ENCODE peak calls at places on chromosomes 6 and 20, in six cellular contexts. One of them, this sample, is unnamed.
A peak's percentile ranks its signal among the peaks of the same experiment; 100 is the strongest.

GRCh38 chr20:59428441-59429205 is 128.2 kb downstream of the EDN3 start:
- DNase-seq in type B pancreatic cell: no peak
- DNase-seq in HT1080: no peak
- DNase-seq in mesenchymal stem cell: no peak
- DNase-seq in H4: peak; percentile 45
- DNase-seq in activated naive CD8-positive, alpha-beta T cell treated with anti-CD3 and anti-CD28 coated beads, Interleukin-2, amount 50 U/mL, for 24 hours: no peak
- DNase-seq in this sample: no peak

GRCh38 chr20:61263938-61264337 is 11.9 kb downstream of the CDH4 start:
- DNase-seq in type B pancreatic cell: no peak
- DNase-seq in HT1080: no peak
- DNase-seq in mesenchymal stem cell: no peak
- DNase-seq in H4: no peak
- DNase-seq in activated naive CD8-positive, alpha-beta T cell treated with anti-CD3 and anti-CD28 coated beads, Interleukin-2, amount 50 U/mL, for 24 hours: no peak
- DNase-seq in this sample: no peak

GRCh38 chr20:61434361-61434781 is 182.3 kb downstream of the CDH4 start:
- DNase-seq in type B pancreatic cell: no peak
- DNase-seq in HT1080: no peak
- DNase-seq in mesenchymal stem cell: peak; percentile 28
- DNase-seq in H4: no peak
- DNase-seq in activated naive CD8-positive, alpha-beta T cell treated with anti-CD3 and anti-CD28 coated beads, Interleukin-2, amount 50 U/mL, for 24 hours: no peak
- DNase-seq in this sample: no peak

GRCh38 chr20:56940466-56940865 is 311.4 kb downstream of the TFAP2C start:
- DNase-seq in type B pancreatic cell: no peak
- DNase-seq in HT1080: no peak
- DNase-seq in mesenchymal stem cell: no peak
- DNase-seq in H4: no peak
- DNase-seq in activated naive CD8-positive, alpha-beta T cell treated with anti-CD3 and anti-CD28 coated beads, Interleukin-2, amount 50 U/mL, for 24 hours: no peak
- DNase-seq in this sample: no peak

GRCh38 chr20:51641866-51642265 is 99.3 kb upstream of the NFATC2 start:
- DNase-seq in type B pancreatic cell: no peak
- DNase-seq in HT1080: no peak
- DNase-seq in mesenchymal stem cell: no peak
- DNase-seq in H4: no peak
- DNase-seq in activated naive CD8-positive, alpha-beta T cell treated with anti-CD3 and anti-CD28 coated beads, Interleukin-2, amount 50 U/mL, for 24 hours: no peak
- DNase-seq in this sample: no peak

GRCh38 chr6:127765949-127766348 is 134.9 kb downstream of the THEMIS start:
- DNase-seq in type B pancreatic cell: no peak
- DNase-seq in HT1080: no peak
- DNase-seq in mesenchymal stem cell: no peak
- DNase-seq in H4: no peak
- DNase-seq in activated naive CD8-positive, alpha-beta T cell treated with anti-CD3 and anti-CD28 coated beads, Interleukin-2, amount 50 U/mL, for 24 hours: no peak
- DNase-seq in this sample: no peak

GRCh38 chr6:127120109-127120786 is 1.8 kb downstream of the RSPO3 start:
- DNase-seq in type B pancreatic cell: peak; percentile 73
- DNase-seq in HT1080: no peak
- DNase-seq in mesenchymal stem cell: no peak
- DNase-seq in H4: no peak
- DNase-seq in activated naive CD8-positive, alpha-beta T cell treated with anti-CD3 and anti-CD28 coated beads, Interleukin-2, amount 50 U/mL, for 24 hours: peak; percentile 1
- DNase-seq in this sample: no peak

GRCh38 chr6:133467231-133467981 is 226.2 kb downstream of the EYA4 start:
- DNase-seq in type B pancreatic cell: no peak
- DNase-seq in HT1080: no peak
- DNase-seq in mesenchymal stem cell: no peak
- DNase-seq in H4: no peak
- DNase-seq in activated naive CD8-positive, alpha-beta T cell treated with anti-CD3 and anti-CD28 coated beads, Interleukin-2, amount 50 U/mL, for 24 hours: no peak
- DNase-seq in this sample: no peak

GRCh38 chr20:10763117-10763516 is 89.3 kb upstream of the JAG1 start:
- DNase-seq in type B pancreatic cell: no peak
- DNase-seq in HT1080: no peak
- DNase-seq in mesenchymal stem cell: peak; percentile 17
- DNase-seq in H4: no peak
- DNase-seq in activated naive CD8-positive, alpha-beta T cell treated with anti-CD3 and anti-CD28 coated beads, Interleukin-2, amount 50 U/mL, for 24 hours: no peak
- DNase-seq in this sample: no peak

GRCh38 chr20:63381781-63382431 is 20.8 kb upstream of the CHRNA4 start:
- DNase-seq in type B pancreatic cell: no peak
- DNase-seq in HT1080: no peak
- DNase-seq in mesenchymal stem cell: peak; percentile 3
- DNase-seq in H4: no peak
- DNase-seq in activated naive CD8-positive, alpha-beta T cell treated with anti-CD3 and anti-CD28 coated beads, Interleukin-2, amount 50 U/mL, for 24 hours: peak; percentile 48
- DNase-seq in this sample: peak; percentile 36

GRCh38 chr6:53985361-53985760 is 125.9 kb upstream of the MLIP start:
- DNase-seq in type B pancreatic cell: no peak
- DNase-seq in HT1080: no peak
- DNase-seq in mesenchymal stem cell: no peak
- DNase-seq in H4: no peak
- DNase-seq in activated naive CD8-positive, alpha-beta T cell treated with anti-CD3 and anti-CD28 coated beads, Interleukin-2, amount 50 U/mL, for 24 hours: no peak
- DNase-seq in this sample: no peak

GRCh38 chr6:143999406-143999805 is 8.7 kb downstream of the PLAGL1 start:
- DNase-seq in type B pancreatic cell: no peak
- DNase-seq in HT1080: no peak
- DNase-seq in mesenchymal stem cell: no peak
- DNase-seq in H4: no peak
- DNase-seq in activated naive CD8-positive, alpha-beta T cell treated with anti-CD3 and anti-CD28 coated beads, Interleukin-2, amount 50 U/mL, for 24 hours: no peak
- DNase-seq in this sample: no peak

GRCh38 chr6:36769676-36770499 is 69.4 kb downstream of the CPNE5 start:
- DNase-seq in type B pancreatic cell: no peak
- DNase-seq in HT1080: peak; percentile 89
- DNase-seq in mesenchymal stem cell: peak; percentile 41
- DNase-seq in H4: peak; percentile 76
- DNase-seq in activated naive CD8-positive, alpha-beta T cell treated with anti-CD3 and anti-CD28 coated beads, Interleukin-2, amount 50 U/mL, for 24 hours: peak; percentile 44
- DNase-seq in this sample: no peak

GRCh38 chr20:54068495-54068894 is 1.9 kb downstream of the BCAS1 start:
- DNase-seq in type B pancreatic cell: no peak
- DNase-seq in HT1080: no peak
- DNase-seq in mesenchymal stem cell: no peak
- DNase-seq in H4: no peak
- DNase-seq in activated naive CD8-positive, alpha-beta T cell treated with anti-CD3 and anti-CD28 coated beads, Interleukin-2, amount 50 U/mL, for 24 hours: no peak
- DNase-seq in this sample: no peak

GRCh38 chr6:15248451-15249370 is 2.8 kb downstream of the JARID2 start:
- DNase-seq in type B pancreatic cell: peak; percentile 93
- DNase-seq in HT1080: peak; percentile 79
- DNase-seq in mesenchymal stem cell: peak; percentile 98
- DNase-seq in H4: peak; percentile 96
- DNase-seq in activated naive CD8-positive, alpha-beta T cell treated with anti-CD3 and anti-CD28 coated beads, Interleukin-2, amount 50 U/mL, for 24 hours: peak; percentile 95
- DNase-seq in this sample: peak; percentile 98

GRCh38 chr6:124823240-124824105 is 138.8 kb upstream of the RNF217 start:
- DNase-seq in type B pancreatic cell: no peak
- DNase-seq in HT1080: no peak
- DNase-seq in mesenchymal stem cell: peak; percentile 8
- DNase-seq in H4: no peak
- DNase-seq in activated naive CD8-positive, alpha-beta T cell treated with anti-CD3 and anti-CD28 coated beads, Interleukin-2, amount 50 U/mL, for 24 hours: no peak
- DNase-seq in this sample: no peak

GRCh38 chr6:35602133-35602946 is 86.4 kb downstream of the FKBP5 start:
- DNase-seq in type B pancreatic cell: no peak
- DNase-seq in HT1080: no peak
- DNase-seq in mesenchymal stem cell: peak; percentile 82
- DNase-seq in H4: no peak
- DNase-seq in activated naive CD8-positive, alpha-beta T cell treated with anti-CD3 and anti-CD28 coated beads, Interleukin-2, amount 50 U/mL, for 24 hours: no peak
- DNase-seq in this sample: peak; percentile 17

GRCh38 chr20:2805682-2806350 is 5.4 kb upstream of the CPXM1 start:
- DNase-seq in type B pancreatic cell: no peak
- DNase-seq in HT1080: no peak
- DNase-seq in mesenchymal stem cell: no peak
- DNase-seq in H4: no peak
- DNase-seq in activated naive CD8-positive, alpha-beta T cell treated with anti-CD3 and anti-CD28 coated beads, Interleukin-2, amount 50 U/mL, for 24 hours: no peak
- DNase-seq in this sample: peak; percentile 58

This sample was measured in COLO829.